ENCODE peak calls at places on chromosomes 1 and 21, in five cellular contexts. Y is astrocyte of the hippocampus; M is stimulated activated CD4-positive, alpha-beta T cell treated with anti-CD3 and anti-CD28 coated beads, Interleukin-4, amount 100 ng/mL, for 48 hours; W is AG20443; T is transverse colon. N is an unnamed sample.
A peak's percentile ranks its signal among the peaks of the same experiment; 100 is the strongest.

GRCh38 chr1:151399890-151400235 is 490 bp downstream of the PSMB4 start:
- DNase-seq in T (no peak), W (peak; percentile 39), Y (peak; percentile 44), M (peak; percentile 15), N (no peak)

GRCh38 chr1:100229681-100230443 is 19.8 kb downstream of the DBT start:
- DNase-seq in T (no peak), Y (peak; percentile 20), W (no peak), M (no peak), N (no peak)

GRCh38 chr21:24014381-24014780 is 1592.9 kb downstream of the MRPL39 start:
- DNase-seq in W (no peak), T (no peak), Y (no peak), M (no peak), N (no peak)

GRCh38 chr1:42173155-42173933 is 8.8 kb upstream of the GUCA2A start:
- DNase-seq in W (peak; percentile 81), Y (peak; percentile 74), T (peak; percentile 74), M (peak; percentile 67), N (peak; percentile 75)

GRCh38 chr1:16215882-16216753 is 3.7 kb upstream of the ARHGEF19 start:
- DNase-seq in W (peak; percentile 69), M (peak; percentile 51), T (peak; percentile 94), Y (peak; percentile 91), N (peak; percentile 88)

GRCh38 chr1:231183875-231184590 is 22.2 kb downstream of the TRIM67 start:
- DNase-seq in T (no peak), W (no peak), M (no peak), Y (no peak), N (no peak)

GRCh38 chr1:155322571-155322952 is 1.9 kb downstream of the RUSC1 start:
- DNase-seq in W (peak; percentile 49), Y (peak; percentile 59), T (no peak), M (no peak), N (no peak)

GRCh38 chr1:10724052-10724494 is 72.4 kb downstream of the CASZ1 start:
- DNase-seq in W (no peak), T (peak; percentile 49), Y (peak; percentile 72), M (no peak), N (peak; percentile 95)

GRCh38 chr1:48916121-48917069 is 139.7 kb upstream of the BEND5 start:
- DNase-seq in M (no peak), Y (peak; percentile 80), T (no peak), W (peak; percentile 71), N (no peak)

GRCh38 chr1:158016651-158017335 is 23.3 kb downstream of the KIRREL1 start:
- DNase-seq in T (no peak), W (no peak), Y (no peak), M (no peak), N (no peak)

GRCh38 chr1:54125671-54126070 is 27.1 kb downstream of the CDCP2 start:
- DNase-seq in Y (peak; percentile 32), W (peak; percentile 42), T (peak; percentile 24), M (no peak), N (peak; percentile 63)

GRCh38 chr1:114352797-114353196 is 158.2 kb downstream of the TRIM33 start:
- DNase-seq in T (no peak), W (peak; percentile 43), Y (no peak), M (no peak), N (no peak)

GRCh38 chr1:216461466-216461865 is 38.2 kb upstream of the USH2A start:
- DNase-seq in T (no peak), M (no peak), Y (no peak), W (no peak), N (no peak)

GRCh38 chr1:52603680-52604501 is 1.7 kb downstream of the GPX7 start:
- DNase-seq in T (no peak), Y (no peak), M (no peak), W (no peak), N (no peak)

GRCh38 chr1:198575715-198576641 is 35.5 kb upstream of the ATP6V1G3 start:
- DNase-seq in Y (no peak), T (no peak), W (no peak), M (no peak), N (no peak)

GRCh38 chr1:7989762-7990428 is 28.4 kb downstream of the PARK7 start:
- DNase-seq in M (no peak), T (no peak), W (no peak), Y (no peak), N (no peak)

GRCh38 chr1:154809436-154810413 is 60.4 kb downstream of the KCNN3 start:
- DNase-seq in T (no peak), W (peak; percentile 86), M (no peak), Y (peak; percentile 62), N (no peak)